ENCODE peak calls at places on chromosomes 3 and 15, in four cellular contexts. U is AG09319, S is mesendoderm, I is AG04450. Y is an unnamed sample.

GRCh38 chr3:128864351-128864811 is 15.0 kb upstream of the ACAD9 start:
- DNase-seq in U (no peak), S (no peak), I (no peak), Y (no peak)

GRCh38 chr3:155785662-155786295 is 20.3 kb downstream of the C3orf33 start:
- DNase-seq in U (no peak), S (no peak), I (no peak), Y (no peak)

GRCh38 chr3:18215639-18216038 is 209.5 kb downstream of the SATB1 start:
- DNase-seq in U (no peak), S (no peak), I (no peak), Y (no peak)

GRCh38 chr3:128489860-128490649 is 2.9 kb downstream of the GATA2 start:
- DNase-seq in U (no peak), S (peak; percentile 92), I (no peak), Y (no peak)

GRCh38 chr3:125609384-125609783 is 14.1 kb upstream of the OSBPL11 start:
- DNase-seq in U (no peak), S (no peak), I (no peak), Y (no peak)

GRCh38 chr15:60480149-60480548 is 1.2 kb upstream of the ICE2 start:
- DNase-seq in U (no peak), S (no peak), I (no peak), Y (no peak)

GRCh38 chr3:155640098-155640497 is 104.8 kb downstream of the PLCH1 start:
- DNase-seq in U (no peak), S (no peak), I (no peak), Y (no peak)

GRCh38 chr3:147130461-147130860 is 275.9 kb downstream of the ZIC4 start:
- DNase-seq in U (no peak), S (no peak), I (peak; percentile 8), Y (peak; percentile 39)

GRCh38 chr15:60575995-60576394 is 97.1 kb upstream of the ICE2 start:
- DNase-seq in U (no peak), S (no peak), I (no peak), Y (no peak)

GRCh38 chr3:141797167-141797773 is 34.1 kb downstream of the GRK7 start:
- DNase-seq in U (no peak), S (peak; percentile 95), I (no peak), Y (no peak)

GRCh38 chr15:34246276-34247010 is 21.6 kb downstream of the EMC4 start:
- DNase-seq in U (no peak), S (no peak), I (no peak), Y (no peak)